ENCODE peak calls at places on chromosomes 4 and X, in seven cellular contexts. Z, G, U, L, W, B and P are unnamed samples.

GRCh38 chrX:1417921-1418875 is 26.3 kb upstream of the SLC25A6 start:
- DNase-seq in Z (no peak), G (no peak), U (no peak), L (no peak), W (no peak), B (no peak), P (no peak)

GRCh38 chrX:149962859-149963757 is 24.8 kb upstream of the EOLA2 start:
- DNase-seq in Z (peak), G (peak), U (peak), L (peak), W (peak), B (peak), P (peak)

GRCh38 chr4:163558539-163559044 is 64.1 kb downstream of the TMA16 start:
- DNase-seq in Z (no peak), G (no peak), U (peak), L (no peak), W (no peak), B (no peak), P (no peak)

GRCh38 chr4:106687026-106687425 is 318.4 kb upstream of the GIMD1 start:
- DNase-seq in Z (no peak), G (no peak), U (no peak), L (no peak), W (no peak), B (no peak), P (no peak)

GRCh38 chr4:55180980-55181379 is 55.6 kb upstream of the KDR start:
- DNase-seq in Z (no peak), G (no peak), U (no peak), L (no peak), W (no peak), B (no peak), P (no peak)

GRCh38 chr4:104294811-104295210 is 199.9 kb downstream of the CXXC4 start:
- DNase-seq in Z (no peak), G (no peak), U (no peak), L (no peak), W (no peak), B (no peak), P (no peak)

GRCh38 chrX:48487362-48487785 is 11.4 kb downstream of the FTSJ1 start:
- DNase-seq in Z (no peak), G (no peak), U (no peak), L (no peak), W (peak), B (no peak), P (peak)

GRCh38 chr4:180652533-180652932 is 1590.7 kb upstream of the TENM3 start:
- DNase-seq in Z (no peak), G (no peak), U (no peak), L (no peak), W (no peak), B (no peak), P (no peak)

GRCh38 chr4:29375716-29376115 is 1344.5 kb upstream of the PCDH7 start:
- DNase-seq in Z (no peak), G (no peak), U (no peak), L (no peak), W (no peak), B (no peak), P (no peak)

DNA sequence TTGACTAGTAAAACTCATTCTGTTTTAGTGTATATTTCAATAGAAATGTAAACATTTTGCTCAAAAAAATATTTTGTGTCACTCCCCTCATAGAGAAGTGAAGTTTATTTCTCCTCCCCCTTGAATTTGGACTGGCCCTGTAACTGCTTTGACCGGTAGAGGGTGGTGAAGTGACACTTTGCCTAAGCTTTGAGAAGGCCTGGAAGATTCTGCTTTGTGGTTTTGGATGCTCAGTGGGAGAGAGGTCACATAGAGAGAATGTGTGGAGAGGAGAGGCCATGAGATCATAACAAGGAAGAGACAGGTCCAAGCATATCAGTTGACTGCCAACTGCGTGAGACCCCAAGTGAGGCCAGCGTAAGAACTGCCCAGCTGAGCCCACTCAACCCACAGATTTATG is 19.1 kb upstream of the ARX start:
- DNase-seq in Z (no peak), G (no peak), U (no peak), L (no peak), W (no peak), B (peak), P (no peak)
- TF ChIP-seq CTCF in Z (no peak), G (no peak), U (no peak), L (no peak), W (no peak), B (peak), P (no peak)

DNA sequence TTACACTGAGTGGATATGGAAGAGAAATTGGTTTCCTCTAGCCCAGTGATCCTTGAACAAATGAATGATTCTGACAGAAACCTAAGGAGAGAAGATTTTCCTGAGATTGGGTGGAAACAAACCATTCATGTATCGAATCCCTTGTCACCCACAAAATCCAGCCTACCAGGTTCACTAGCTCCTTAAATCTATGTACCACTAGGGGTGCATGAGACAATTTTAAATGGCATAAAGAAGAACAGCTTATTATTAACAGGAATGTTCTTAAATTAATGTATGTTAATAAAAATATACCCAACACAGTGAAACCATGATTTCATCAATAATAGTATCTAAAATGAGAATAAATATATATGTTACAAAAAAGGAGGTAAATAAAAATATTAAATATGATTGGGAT is 118.4 kb upstream of the LNX1 start:
- DNase-seq in Z (no peak), G (no peak), U (no peak), L (no peak), W (no peak), B (no peak), P (no peak)
- TF ChIP-seq CTCF in Z (no peak), G (no peak), U (no peak), L (no peak), W (no peak), B (peak), P (no peak)

GRCh38 chrX:148133099-148133725 is 152.1 kb downstream of the FMR1NB start:
- DNase-seq in Z (no peak), G (no peak), U (no peak), L (no peak), W (no peak), B (no peak), P (no peak)
- TF ChIP-seq CTCF in Z (no peak), G (no peak), U (no peak), L (no peak), W (peak), B (peak), P (no peak)

GRCh38 chrX:21711848-21712197 is 46.1 kb downstream of the SMPX start:
- DNase-seq in Z (no peak), G (no peak), U (no peak), L (no peak), W (no peak), B (no peak), P (no peak)

GRCh38 chrX:21702725-21703228 is 44.6 kb upstream of the KLHL34 start:
- DNase-seq in Z (no peak), G (no peak), U (no peak), L (no peak), W (no peak), B (no peak), P (no peak)

GRCh38 chrX:21711126-21711847 is 46.6 kb downstream of the SMPX start:
- DNase-seq in Z (no peak), G (no peak), U (no peak), L (no peak), W (no peak), B (no peak), P (no peak)

GRCh38 chrX:21705215-21705614 is 47.1 kb upstream of the KLHL34 start:
- DNase-seq in Z (no peak), G (no peak), U (no peak), L (no peak), W (no peak), B (no peak), P (no peak)

DNA sequence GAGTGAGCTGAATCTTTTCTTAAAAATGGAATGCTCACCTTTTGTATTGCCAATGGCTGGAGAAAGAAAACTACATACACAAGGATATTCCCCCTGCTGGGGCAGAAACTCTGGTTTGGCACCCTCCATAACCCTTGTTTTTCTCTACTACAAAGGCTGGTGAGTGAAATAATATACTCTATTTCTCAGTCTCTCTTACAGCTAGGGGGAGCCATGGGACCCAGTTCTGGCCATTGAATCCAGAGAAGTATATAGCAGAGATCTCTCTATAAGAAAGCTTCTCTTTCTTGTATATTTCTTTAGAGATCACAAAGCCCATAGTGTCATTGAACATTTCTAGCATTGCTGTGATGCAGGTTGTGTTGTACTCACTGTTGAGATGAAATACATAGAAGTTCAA is 49.8 kb downstream of the SMPX start:
- DNase-seq in Z (no peak), G (no peak), U (no peak), L (no peak), W (no peak), B (no peak), P (no peak)
- TF ChIP-seq CTCF in Z (peak), G (no peak), U (no peak), L (no peak), W (no peak), B (peak), P (no peak)